ENCODE peak calls at places on chromosomes 16 and 17, in four cellular contexts. R is cardiac muscle cell, F is mammary epithelial cell, S is DND-41. V is an unnamed sample.

GRCh38 chr17:78957076-78957475 is 22.6 kb downstream of the LGALS3BP start:
- DNase-seq in F (no peak), S (no peak), R (peak; percentile 66), V (no peak)

GRCh38 chr16:24111903-24112302 is 144.2 kb upstream of the CACNG3 start:
- DNase-seq in R (no peak), F (no peak), S (no peak), V (no peak)

GRCh38 chr16:6111390-6111789 is 1013.8 kb upstream of the EEF2KMT start:
- DNase-seq in R (no peak), S (no peak), F (no peak), V (no peak)

GRCh38 chr17:82449883-82450356 is 632 bp downstream of the CYBC1 start:
- DNase-seq in F (no peak), S (no peak), R (no peak), V (no peak)

GRCh38 chr16:66520406-66521194 is 29.3 kb downstream of the TK2 start:
- DNase-seq in S (peak; percentile 24), F (no peak), R (no peak), V (no peak)

GRCh38 chr17:50386451-50386994 is 10.8 kb downstream of the LRRC59 start:
- DNase-seq in R (no peak), S (no peak), F (no peak), V (no peak)

GRCh38 chr16:10326647-10327046 is 59.2 kb upstream of the ATF7IP2 start:
- DNase-seq in S (no peak), R (no peak), F (no peak), V (no peak)

GRCh38 chr16:69057400-69058378 is 47.8 kb upstream of the HAS3 start:
- DNase-seq in S (no peak), R (peak; percentile 86), F (peak; percentile 89), V (no peak)

GRCh38 chr17:82384730-82385429 is 13.3 kb downstream of the UTS2R start:
- DNase-seq in S (no peak), F (peak; percentile 84), R (no peak), V (no peak)

GRCh38 chr16:68332411-68333121 is 21.7 kb downstream of the PRMT7 start:
- DNase-seq in F (no peak), S (peak; percentile 88), R (peak; percentile 52), V (no peak)

GRCh38 chr16:68770671-68771070 is 33.6 kb downstream of the CDH1 start:
- DNase-seq in F (no peak), S (no peak), R (peak; percentile 19), V (no peak)

GRCh38 chr16:23501291-23501690 is 9.0 kb downstream of the GGA2 start:
- DNase-seq in F (peak; percentile 50), R (no peak), S (no peak), V (no peak)

GRCh38 chr17:75270966-75271232 is at the start of gene MIF4GD:
- DNase-seq in R (no peak), S (no peak), F (no peak), V (no peak)

GRCh38 chr17:75271233-75271954 is 363 bp upstream of the MIF4GD start:
- DNase-seq in R (peak; percentile 74), S (peak; percentile 85), F (peak; percentile 60), V (peak; percentile 92)

GRCh38 chr17:75273968-75274708 is 3.1 kb upstream of the MIF4GD start:
- DNase-seq in S (no peak), F (peak; percentile 41), R (peak; percentile 81), V (no peak)

GRCh38 chr17:75271955-75272847 is 1.2 kb upstream of the MIF4GD start:
- DNase-seq in S (peak; percentile 54), R (peak; percentile 46), F (no peak), V (no peak)

GRCh38 chr17:75272848-75273184 is 1.8 kb upstream of the MIF4GD start:
- DNase-seq in F (no peak), S (no peak), R (no peak), V (no peak)
- H3K4me3 ChIP-seq in F (no peak overlapping the region), S (no peak overlapping the region), R (no peak overlapping the region), V (no peak overlapping the region)

DNA sequence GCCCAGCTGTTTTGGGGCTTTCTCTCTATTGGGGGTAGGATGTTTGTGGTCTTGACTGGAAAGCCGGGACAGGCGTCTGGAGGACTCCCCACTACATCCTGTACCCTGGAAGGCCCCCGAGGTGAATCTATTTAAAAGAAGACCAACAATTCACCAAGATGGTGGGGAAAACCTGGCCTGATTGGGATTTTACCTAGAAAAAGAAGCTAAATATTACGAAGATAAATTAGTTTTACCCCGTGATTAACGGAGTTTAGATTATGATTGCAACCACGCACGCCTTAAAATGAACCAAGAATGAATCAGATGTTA is 779 bp upstream of the CCDC102A start:
- DNase-seq in S (no peak), F (no peak), R (no peak), V (no peak)
- H3K27ac ChIP-seq in S (no peak overlapping the region), F (no peak overlapping the region), R (no peak overlapping the region), V (peak overlapping the region; percentile 93)

DNA sequence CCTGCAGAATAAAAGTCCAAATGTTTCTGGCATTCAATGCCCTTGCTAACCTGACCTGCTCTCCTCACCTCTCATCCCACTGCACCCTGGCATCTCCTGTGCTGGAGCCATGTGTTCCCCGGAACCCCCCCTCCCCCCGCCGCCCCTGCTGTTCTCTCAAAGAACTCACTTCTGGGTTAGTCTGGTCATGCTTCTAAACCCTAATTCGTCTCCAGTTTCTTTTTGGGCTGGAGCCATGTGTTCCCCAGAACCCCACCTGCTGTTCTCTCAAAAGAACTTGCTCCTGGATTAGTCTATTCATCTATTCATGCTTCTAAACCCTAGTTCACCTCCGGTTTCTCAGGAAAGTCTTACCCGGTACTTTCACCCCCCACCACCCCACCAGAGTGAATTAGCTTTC is 808 bp upstream of the ALOX15 start:
- DNase-seq in F (no peak), R (no peak), S (no peak), V (no peak)
- H3K27me3 ChIP-seq in F (peaks cover 20% of the 10 kb centered on the region), R (peaks cover 85% of the 10 kb centered on the region), S (peaks cover 13% of the 10 kb centered on the region), V (peaks cover 16% of the 10 kb centered on the region)

GRCh38 chr16:1435921-1436697 is 5.2 kb downstream of the PERCC1 start:
- DNase-seq in S (no peak), F (no peak), R (no peak), V (no peak)

GRCh38 chr16:1436731-1437355 is 6.0 kb downstream of the PERCC1 start:
- DNase-seq in S (no peak), F (no peak), R (no peak), V (no peak)

GRCh38 chr16:1433263-1433560 is 2.3 kb downstream of the PERCC1 start:
- DNase-seq in F (no peak), R (no peak), S (no peak), V (no peak)

GRCh38 chr16:1433756-1434155 is 2.9 kb downstream of the PERCC1 start:
- DNase-seq in F (no peak), R (no peak), S (no peak), V (no peak)

DNA sequence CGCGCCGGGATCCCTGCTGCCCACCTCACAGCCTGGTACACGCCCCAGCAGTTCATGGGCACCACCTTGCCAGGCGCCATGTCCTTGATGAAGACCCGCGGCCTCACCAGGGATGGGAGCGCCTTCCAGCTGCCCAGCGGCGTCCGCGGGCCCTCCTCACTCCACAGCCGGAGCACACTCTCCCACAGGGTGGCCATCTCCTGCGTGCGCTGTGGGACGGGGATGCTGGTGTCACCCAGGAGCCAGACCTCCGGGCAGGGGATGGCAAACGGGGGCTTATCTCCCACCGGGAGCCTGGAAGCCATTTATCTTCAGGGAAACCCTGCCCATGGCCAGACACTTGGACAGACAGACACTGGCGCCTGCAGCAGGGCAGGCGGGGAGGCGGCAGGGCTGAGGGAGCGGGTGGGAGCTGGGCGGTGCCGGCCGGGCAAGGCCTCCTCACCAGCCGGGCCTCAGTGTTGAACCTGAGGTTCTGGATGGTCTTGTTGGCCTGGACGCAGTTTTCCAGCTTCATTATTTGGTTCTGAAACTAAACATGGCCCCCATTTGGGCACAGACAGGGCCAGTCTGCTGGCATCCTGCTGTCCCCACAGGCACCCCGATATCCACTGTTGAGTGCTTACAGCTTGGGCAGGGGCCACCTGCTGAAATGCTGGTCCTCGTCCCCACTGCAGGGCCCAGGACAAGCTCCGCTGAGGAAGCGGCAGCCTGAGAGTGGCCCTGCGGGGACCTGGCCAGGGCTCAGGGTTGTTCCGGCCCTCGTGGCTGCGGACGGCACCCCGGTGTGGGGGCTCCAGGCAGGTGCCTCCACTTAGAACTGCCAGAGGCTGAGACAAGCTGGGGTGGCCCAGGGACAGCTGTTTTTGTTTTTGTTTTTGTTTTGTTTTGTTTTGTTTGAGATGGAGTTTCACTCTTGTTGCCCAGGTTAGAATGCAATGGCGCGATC is 4.0 kb downstream of the PERCC1 start:
- DNase-seq in R (no peak), S (no peak), F (no peak), V (no peak)
- H3K4me3 ChIP-seq in R (no peak overlapping the region), S (no peak overlapping the region), F (no peak overlapping the region), V (no peak overlapping the region)

GRCh38 chr16:17358846-17359245 is 111.9 kb downstream of the XYLT1 start:
- DNase-seq in S (no peak), F (no peak), R (no peak), V (no peak)

GRCh38 chr16:17359778-17360177 is 111.0 kb downstream of the XYLT1 start:
- DNase-seq in R (peak; percentile 15), S (no peak), F (peak; percentile 60), V (no peak)

GRCh38 chr16:17356243-17356933 is 114.4 kb downstream of the XYLT1 start:
- DNase-seq in S (no peak), R (no peak), F (no peak), V (no peak)

GRCh38 chr16:17358350-17358749 is 112.4 kb downstream of the XYLT1 start:
- DNase-seq in F (no peak), R (no peak), S (no peak), V (no peak)

DNA sequence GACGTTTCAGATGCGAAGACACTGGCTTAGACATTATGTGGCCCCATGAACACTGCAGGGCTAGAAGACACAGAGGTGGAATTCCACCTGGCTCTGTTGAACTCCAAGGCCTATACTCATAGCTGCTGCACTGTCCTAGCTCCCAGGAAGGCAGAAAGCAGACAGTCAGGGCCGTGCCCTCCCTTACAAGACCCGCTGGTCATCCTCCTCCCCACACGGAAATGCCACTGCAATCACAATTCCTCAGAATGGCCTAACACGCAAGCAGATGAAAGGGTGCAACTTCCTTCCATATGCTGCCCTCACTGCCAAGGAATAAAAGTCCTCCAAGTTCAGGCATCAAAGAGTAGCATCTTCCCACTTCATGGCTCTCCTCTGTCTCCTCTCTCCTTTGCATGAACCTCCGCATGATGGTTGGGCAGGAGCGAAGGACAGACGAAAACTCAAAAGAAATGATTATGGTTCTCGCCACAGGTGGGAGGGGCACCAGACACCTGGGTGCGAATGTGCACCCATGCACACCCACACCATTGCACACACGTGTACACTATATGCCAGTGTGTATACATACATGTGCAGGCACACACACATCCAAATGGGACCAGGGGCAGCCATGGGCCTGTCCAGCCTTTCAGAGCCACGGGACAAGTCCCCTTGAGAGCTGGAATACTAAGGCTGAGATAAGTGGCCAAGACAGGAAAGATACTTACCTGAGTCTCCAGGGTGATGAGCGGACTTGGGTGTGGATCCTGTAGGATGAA is 113.3 kb downstream of the XYLT1 start:
- DNase-seq in R (no peak), S (no peak), F (no peak), V (no peak)
- H3K27ac ChIP-seq in R (no peak overlapping the region), S (no peak overlapping the region), F (no peak overlapping the region), V (no peak overlapping the region)